ENCODE peak calls at places on chromosomes 12 and 14, in four cellular contexts. One of them, this sample, is unnamed.

GRCh38 chr12:105343836-105344235 is 13.3 kb downstream of the C12orf75 start:
- DNase-seq in mesenchymal stem cell: no peak
- DNase-seq in neuronal stem cell: no peak
- DNase-seq in IMR-90: no peak
- DNase-seq in this sample: no peak

GRCh38 chr12:45324391-45324790 is 108.5 kb downstream of the ANO6 start:
- DNase-seq in mesenchymal stem cell: peak; percentile 63
- DNase-seq in neuronal stem cell: no peak
- DNase-seq in IMR-90: peak; percentile 28
- DNase-seq in this sample: no peak

GRCh38 chr12:29782285-29782820 is 1.4 kb downstream of the TMTC1 start:
- DNase-seq in mesenchymal stem cell: peak; percentile 67
- DNase-seq in neuronal stem cell: no peak
- DNase-seq in IMR-90: peak; percentile 71
- DNase-seq in this sample: no peak

GRCh38 chr12:68530299-68530698 is 80.4 kb upstream of the RAP1B start:
- DNase-seq in mesenchymal stem cell: no peak
- DNase-seq in neuronal stem cell: no peak
- DNase-seq in IMR-90: no peak
- DNase-seq in this sample: no peak

GRCh38 chr12:78085562-78086182 is 255.0 kb downstream of the NAV3 start:
- DNase-seq in mesenchymal stem cell: no peak
- DNase-seq in neuronal stem cell: no peak
- DNase-seq in IMR-90: peak; percentile 74
- DNase-seq in this sample: no peak

GRCh38 chr14:87643005-87643404 is 350.0 kb downstream of the GALC start:
- DNase-seq in mesenchymal stem cell: peak; percentile 20
- DNase-seq in neuronal stem cell: no peak
- DNase-seq in IMR-90: no peak
- DNase-seq in this sample: no peak

GRCh38 chr12:92226036-92226661 is 80.5 kb upstream of the BTG1 start:
- DNase-seq in mesenchymal stem cell: peak; percentile 48
- DNase-seq in neuronal stem cell: no peak
- DNase-seq in IMR-90: peak; percentile 28
- DNase-seq in this sample: no peak

GRCh38 chr12:103326190-103326589 is 169.6 kb downstream of the C12orf42 start:
- DNase-seq in mesenchymal stem cell: no peak
- DNase-seq in neuronal stem cell: peak; percentile 4
- DNase-seq in IMR-90: no peak
- DNase-seq in this sample: no peak

GRCh38 chr14:91406982-91407381 is 10.6 kb downstream of the CCDC88C start:
- DNase-seq in mesenchymal stem cell: no peak
- DNase-seq in neuronal stem cell: no peak
- DNase-seq in IMR-90: no peak
- DNase-seq in this sample: no peak

GRCh38 chr12:4438834-4439596 is 6.6 kb downstream of the FGF6 start:
- DNase-seq in mesenchymal stem cell: no peak
- DNase-seq in neuronal stem cell: no peak
- DNase-seq in IMR-90: no peak
- DNase-seq in this sample: peak; percentile 32

GRCh38 chr14:64465208-64465821 is at the start of gene AKAP5:
- DNase-seq in mesenchymal stem cell: peak; percentile 32
- DNase-seq in neuronal stem cell: peak; percentile 80
- DNase-seq in IMR-90: peak; percentile 11
- DNase-seq in this sample: peak; percentile 91

GRCh38 chr14:105006831-105007592 is 13.9 kb downstream of the CDCA4 start:
- DNase-seq in mesenchymal stem cell: no peak
- DNase-seq in neuronal stem cell: no peak
- DNase-seq in IMR-90: no peak
- DNase-seq in this sample: no peak

GRCh38 chr14:56004807-56005579 is 113.2 kb upstream of the PELI2 start:
- DNase-seq in mesenchymal stem cell: peak; percentile 94
- DNase-seq in neuronal stem cell: no peak
- DNase-seq in IMR-90: peak; percentile 77
- DNase-seq in this sample: no peak

GRCh38 chr12:123231931-123232330 is 1.0 kb downstream of the MPHOSPH9 start:
- DNase-seq in mesenchymal stem cell: no peak
- DNase-seq in neuronal stem cell: no peak
- DNase-seq in IMR-90: no peak
- DNase-seq in this sample: no peak

GRCh38 chr14:101962503-101962874 is 1.9 kb upstream of the DYNC1H1 start:
- DNase-seq in mesenchymal stem cell: peak; percentile 95
- DNase-seq in neuronal stem cell: no peak
- DNase-seq in IMR-90: peak; percentile 93
- DNase-seq in this sample: no peak

GRCh38 chr12:15146585-15146984 is 74.6 kb downstream of the RERG start:
- DNase-seq in mesenchymal stem cell: peak; percentile 56
- DNase-seq in neuronal stem cell: no peak
- DNase-seq in IMR-90: peak; percentile 0
- DNase-seq in this sample: no peak

GRCh38 chr12:71456990-71457389 is 17.4 kb downstream of the LGR5 start:
- DNase-seq in mesenchymal stem cell: no peak
- DNase-seq in neuronal stem cell: no peak
- DNase-seq in IMR-90: no peak
- DNase-seq in this sample: no peak
- H2BK15ac ChIP-seq in mesenchymal stem cell: no peak overlapping the region
- H2BK15ac ChIP-seq in neuronal stem cell: no peak overlapping the region
- H2BK15ac ChIP-seq in IMR-90: no peak overlapping the region
- H2BK15ac ChIP-seq in this sample: no peak overlapping the region

GRCh38 chr12:8912910-8913309 is 1.4 kb upstream of the PHC1 start:
- DNase-seq in mesenchymal stem cell: no peak
- DNase-seq in neuronal stem cell: no peak
- DNase-seq in IMR-90: no peak
- DNase-seq in this sample: no peak

GRCh38 chr12:8911606-8912268 is 2.6 kb upstream of the PHC1 start:
- DNase-seq in mesenchymal stem cell: no peak
- DNase-seq in neuronal stem cell: no peak
- DNase-seq in IMR-90: no peak
- DNase-seq in this sample: no peak

GRCh38 chr12:8914716-8915526 is 612 bp downstream of the PHC1 start:
- DNase-seq in mesenchymal stem cell: peak; percentile 63
- DNase-seq in neuronal stem cell: peak; percentile 44
- DNase-seq in IMR-90: peak; percentile 37
- DNase-seq in this sample: no peak

GRCh38 chr12:8916154-8916553 is 1.8 kb downstream of the PHC1 start:
- DNase-seq in mesenchymal stem cell: no peak
- DNase-seq in neuronal stem cell: no peak
- DNase-seq in IMR-90: no peak
- DNase-seq in this sample: no peak

DNA sequence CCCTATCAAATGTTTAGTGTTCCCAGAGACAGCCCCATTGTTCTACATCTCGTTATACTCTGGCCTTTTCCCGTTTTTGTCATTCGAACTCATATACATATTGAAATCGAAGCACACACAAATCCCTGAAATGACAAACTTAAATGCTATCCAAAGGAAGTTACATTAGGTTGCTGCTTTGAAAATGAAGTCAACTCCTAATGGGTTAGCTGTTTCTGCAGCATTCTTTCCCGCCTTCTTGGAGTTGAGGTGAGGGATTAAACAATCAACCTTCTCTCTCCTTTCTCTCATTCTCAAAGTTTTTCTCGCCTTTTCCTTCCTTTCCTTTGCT is 642 bp upstream of the PHC1 start:
- DNase-seq in mesenchymal stem cell: no peak
- DNase-seq in neuronal stem cell: no peak
- DNase-seq in IMR-90: no peak
- DNase-seq in this sample: no peak
- H2BK15ac ChIP-seq in mesenchymal stem cell: no peak overlapping the region
- H2BK15ac ChIP-seq in neuronal stem cell: no peak overlapping the region
- H2BK15ac ChIP-seq in IMR-90: peak overlapping the region; percentile 45
- H2BK15ac ChIP-seq in this sample: no peak overlapping the region

DNA sequence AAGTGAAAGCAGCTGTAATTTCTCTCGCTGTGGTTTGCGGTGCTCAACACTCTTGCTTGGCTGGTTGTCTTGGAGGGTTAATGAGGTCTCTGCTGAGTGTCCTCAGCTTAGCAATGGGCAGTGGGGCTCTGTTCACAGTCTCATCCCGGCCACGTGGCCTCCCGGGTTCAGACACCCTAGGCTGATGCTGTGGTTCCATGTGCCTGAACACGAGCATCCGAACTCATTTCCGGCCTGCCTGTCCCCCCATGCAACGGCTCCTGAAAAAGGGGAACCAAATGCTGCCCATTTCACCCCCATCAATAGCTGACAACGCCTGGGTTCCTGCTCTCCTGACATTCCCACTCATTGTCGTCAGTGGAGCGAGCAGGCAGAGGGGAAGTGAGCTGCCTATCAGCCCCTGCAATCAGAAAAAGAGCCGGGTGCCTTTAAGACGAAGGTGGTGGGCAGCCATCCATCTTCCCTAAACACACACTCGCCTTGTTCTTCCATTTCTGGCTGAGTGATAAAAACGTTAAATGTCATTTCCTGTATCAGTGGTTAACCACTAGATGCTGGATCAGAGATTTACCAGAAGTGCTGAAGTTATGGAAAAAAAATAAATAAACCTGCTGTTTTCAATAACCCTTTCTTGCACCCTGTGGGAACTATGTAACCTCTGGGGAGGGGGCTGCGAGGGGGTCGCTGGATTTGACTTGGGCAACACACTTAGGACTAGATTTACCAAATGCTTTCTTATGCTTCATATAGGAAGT is 60.3 kb upstream of the BCL2L14 start:
- DNase-seq in mesenchymal stem cell: peak; percentile 62
- DNase-seq in neuronal stem cell: no peak
- DNase-seq in IMR-90: peak; percentile 61
- DNase-seq in this sample: no peak
- H2BK15ac ChIP-seq in mesenchymal stem cell: no peak overlapping the region
- H2BK15ac ChIP-seq in neuronal stem cell: no peak overlapping the region
- H2BK15ac ChIP-seq in IMR-90: peak overlapping the region; percentile 7
- H2BK15ac ChIP-seq in this sample: peak overlapping the region; percentile 6

DNA sequence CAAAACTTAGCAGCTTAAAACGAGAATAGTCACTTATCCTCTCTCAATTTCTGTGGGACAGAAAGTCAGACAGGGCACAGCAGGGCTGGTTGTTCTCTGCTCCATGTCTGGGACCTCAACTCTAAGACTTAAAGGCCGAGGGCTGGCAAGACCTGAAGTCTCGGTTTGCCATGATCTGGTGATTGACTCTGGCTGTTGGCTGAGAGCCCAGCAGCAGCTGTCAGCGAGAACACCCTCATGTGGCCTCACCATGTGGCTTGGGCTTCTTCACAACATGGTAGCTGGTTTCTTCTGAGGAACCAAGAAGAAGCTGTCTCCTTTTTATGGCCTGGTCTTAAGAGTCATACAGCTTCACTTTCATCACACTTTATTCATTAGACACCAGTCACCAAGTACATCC is 1.7 kb upstream of the VASH1 start:
- DNase-seq in mesenchymal stem cell: no peak
- DNase-seq in neuronal stem cell: no peak
- DNase-seq in IMR-90: no peak
- DNase-seq in this sample: no peak
- H2BK15ac ChIP-seq in mesenchymal stem cell: no peak overlapping the region
- H2BK15ac ChIP-seq in neuronal stem cell: no peak overlapping the region
- H2BK15ac ChIP-seq in IMR-90: no peak overlapping the region
- H2BK15ac ChIP-seq in this sample: no peak overlapping the region

GRCh38 chr14:22152161-22152870 is 436.7 kb downstream of the DAD1 start:
- DNase-seq in mesenchymal stem cell: no peak
- DNase-seq in neuronal stem cell: no peak
- DNase-seq in IMR-90: no peak
- DNase-seq in this sample: no peak

GRCh38 chr14:22147716-22148115 is 441.3 kb downstream of the DAD1 start:
- DNase-seq in mesenchymal stem cell: no peak
- DNase-seq in neuronal stem cell: no peak
- DNase-seq in IMR-90: no peak
- DNase-seq in this sample: no peak

GRCh38 chr14:22151091-22151490 is 437.9 kb downstream of the DAD1 start:
- DNase-seq in mesenchymal stem cell: no peak
- DNase-seq in neuronal stem cell: no peak
- DNase-seq in IMR-90: no peak
- DNase-seq in this sample: no peak

GRCh38 chr14:22155582-22155981 is 433.4 kb downstream of the DAD1 start:
- DNase-seq in mesenchymal stem cell: no peak
- DNase-seq in neuronal stem cell: no peak
- DNase-seq in IMR-90: no peak
- DNase-seq in this sample: no peak

GRCh38 chr14:22152901-22153300 is 436.1 kb downstream of the DAD1 start:
- DNase-seq in mesenchymal stem cell: no peak
- DNase-seq in neuronal stem cell: no peak
- DNase-seq in IMR-90: no peak
- DNase-seq in this sample: no peak
- H2BK15ac ChIP-seq in mesenchymal stem cell: no peak overlapping the region
- H2BK15ac ChIP-seq in neuronal stem cell: no peak overlapping the region
- H2BK15ac ChIP-seq in IMR-90: no peak overlapping the region
- H2BK15ac ChIP-seq in this sample: no peak overlapping the region

DNA sequence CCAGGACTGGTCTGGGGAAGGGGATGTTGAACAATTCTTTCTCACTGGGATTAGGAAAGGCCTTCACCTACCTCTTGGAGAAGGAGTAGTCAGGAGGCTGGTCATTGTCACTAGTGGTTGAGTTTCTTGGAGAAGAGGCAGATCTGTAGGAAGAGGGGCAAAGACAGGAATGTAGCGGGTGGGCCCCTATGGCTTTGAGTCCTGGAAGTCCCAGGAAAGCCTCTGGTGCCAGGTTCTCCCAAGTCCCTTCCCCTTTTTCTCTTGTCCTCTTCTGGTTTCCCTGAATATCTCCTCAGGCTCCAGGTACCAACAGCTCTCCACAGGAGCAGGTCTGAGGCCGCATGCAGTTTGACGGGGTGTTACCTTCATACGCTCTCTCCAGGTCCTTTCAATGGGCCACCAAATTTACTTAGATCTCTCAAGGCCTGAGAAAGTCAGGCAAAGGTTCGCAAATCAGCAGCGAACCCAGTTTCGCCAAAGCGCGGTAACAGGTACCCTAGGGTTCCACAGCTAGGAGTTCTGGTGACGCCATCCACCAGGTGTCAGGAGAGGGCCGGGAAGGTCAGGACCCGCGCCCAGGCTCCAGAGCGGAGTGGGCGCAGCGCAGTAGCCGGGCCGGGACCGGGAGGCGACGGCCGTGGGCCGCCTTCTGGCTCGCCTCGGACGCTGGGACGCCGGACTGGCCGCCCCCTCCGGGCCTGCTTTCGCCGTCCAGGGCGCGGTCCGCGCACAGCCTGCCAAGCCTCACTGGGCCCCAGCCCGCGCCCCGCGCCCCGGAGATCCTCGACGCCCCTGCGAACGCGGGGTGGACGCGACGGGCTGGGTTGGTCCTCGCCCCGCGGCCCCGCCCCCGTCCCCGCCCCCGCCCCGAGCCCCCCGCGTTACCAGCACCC is 795 bp downstream of the SMAGP start:
- DNase-seq in mesenchymal stem cell: peak; percentile 26
- DNase-seq in neuronal stem cell: peak; percentile 64
- DNase-seq in IMR-90: no peak
- DNase-seq in this sample: peak; percentile 47
- H2BK15ac ChIP-seq in mesenchymal stem cell: peak overlapping the region; percentile 89
- H2BK15ac ChIP-seq in neuronal stem cell: peak overlapping the region; percentile 16
- H2BK15ac ChIP-seq in IMR-90: no peak overlapping the region
- H2BK15ac ChIP-seq in this sample: peak overlapping the region; percentile 72

GRCh38 chr14:45135181-45135580 is 549 bp upstream of the FANCM start:
- DNase-seq in mesenchymal stem cell: no peak
- DNase-seq in neuronal stem cell: no peak
- DNase-seq in IMR-90: peak; percentile 43
- DNase-seq in this sample: no peak
- H2BK15ac ChIP-seq in mesenchymal stem cell: no peak overlapping the region
- H2BK15ac ChIP-seq in neuronal stem cell: no peak overlapping the region
- H2BK15ac ChIP-seq in IMR-90: no peak overlapping the region
- H2BK15ac ChIP-seq in this sample: no peak overlapping the region

GRCh38 chr12:52906049-52906645 is 1.3 kb upstream of the KRT8 start:
- DNase-seq in mesenchymal stem cell: no peak
- DNase-seq in neuronal stem cell: no peak
- DNase-seq in IMR-90: no peak
- DNase-seq in this sample: no peak
- H2BK15ac ChIP-seq in mesenchymal stem cell: peak overlapping the region; percentile 15
- H2BK15ac ChIP-seq in neuronal stem cell: no peak overlapping the region
- H2BK15ac ChIP-seq in IMR-90: no peak overlapping the region
- H2BK15ac ChIP-seq in this sample: peak overlapping the region; percentile 89